ENCODE peak calls at places on chromosomes 6 and 20, in nine cellular contexts. C is choroid plexus epithelial cell; Q is OCI-LY7; P is effector memory CD4-positive, alpha-beta T cell; X is A549; F is mammary epithelial cell; D is H1; N is heart right ventricle; I is CD8-positive, alpha-beta T cell. R is an unnamed sample.
A peak's percentile ranks its signal among the peaks of the same experiment; 100 is the strongest.

GRCh38 chr6:111353914-111354464 is 129.0 kb downstream of the REV3L start:
- DNase-seq in C (peak; percentile 26), Q (no peak), P (no peak), X (no peak), F (no peak), D (no peak), N (no peak), I (no peak), R (no peak)

GRCh38 chr20:52190437-52191131 is 995 bp downstream of the ZFP64 start:
- DNase-seq in C (peak; percentile 40), Q (peak; percentile 60), P (no peak), X (peak; percentile 46), F (peak; percentile 51), D (no peak), N (peak; percentile 13), I (peak; percentile 4), R (no peak)

GRCh38 chr6:25279748-25280616 is 808 bp downstream of the CARMIL1 start:
- DNase-seq in C (no peak), Q (peak; percentile 39), P (no peak), X (peak; percentile 44), F (peak; percentile 46), D (peak; percentile 49), N (peak; percentile 13), I (no peak), R (no peak)

GRCh38 chr6:155832596-155832995 is 377.0 kb upstream of the NOX3 start:
- DNase-seq in C (peak; percentile 76), Q (peak; percentile 12), P (no peak), X (peak; percentile 31), F (peak; percentile 3), D (peak; percentile 10), N (no peak), I (no peak), R (no peak)

GRCh38 chr20:60011512-60012507 is 53.6 kb downstream of the CDH26 start:
- DNase-seq in C (no peak), Q (no peak), P (no peak), X (no peak), F (no peak), D (no peak), N (no peak), I (no peak), R (no peak)

GRCh38 chr6:1630212-1630770 is 20.6 kb downstream of the FOXC1 start:
- DNase-seq in C (no peak), Q (no peak), P (no peak), X (no peak), F (no peak), D (no peak), N (no peak), I (no peak), R (no peak)

GRCh38 chr20:56689852-56690485 is 60.9 kb downstream of the TFAP2C start:
- DNase-seq in C (peak; percentile 33), Q (peak; percentile 76), P (no peak), X (no peak), F (peak; percentile 53), D (no peak), N (no peak), I (no peak), R (no peak)

GRCh38 chr6:24982231-24982630 is 46.5 kb upstream of the RIPOR2 start:
- DNase-seq in C (peak; percentile 25), Q (no peak), P (no peak), X (no peak), F (peak; percentile 32), D (no peak), N (no peak), I (no peak), R (no peak)

GRCh38 chr6:136846046-136846445 is 23.7 kb downstream of the PEX7 start:
- DNase-seq in C (peak; percentile 88), Q (peak; percentile 60), P (peak; percentile 16), X (peak; percentile 56), F (peak; percentile 29), D (no peak), N (peak; percentile 18), I (no peak), R (peak; percentile 32)

GRCh38 chr6:27630727-27631613 is 158.1 kb upstream of the ZNF184 start:
- DNase-seq in C (peak; percentile 73), Q (no peak), P (no peak), X (peak; percentile 88), F (peak; percentile 79), D (peak; percentile 82), N (no peak), I (no peak), R (no peak)

GRCh38 chr20:25586877-25587276 is 1.5 kb upstream of the NINL start:
- DNase-seq in C (no peak), Q (no peak), P (no peak), X (peak; percentile 26), F (no peak), D (no peak), N (no peak), I (no peak), R (no peak)

GRCh38 chr20:25580711-25581110 is 4.6 kb downstream of the NINL start:
- DNase-seq in C (peak; percentile 62), Q (no peak), P (no peak), X (no peak), F (peak; percentile 41), D (no peak), N (no peak), I (no peak), R (no peak)

GRCh38 chr20:25587536-25587935 is 2.2 kb upstream of the NINL start:
- DNase-seq in C (no peak), Q (no peak), P (no peak), X (no peak), F (no peak), D (no peak), N (no peak), I (no peak), R (no peak)

GRCh38 chr20:25588491-25588890 is 3.2 kb upstream of the NINL start:
- DNase-seq in C (no peak), Q (no peak), P (no peak), X (no peak), F (no peak), D (no peak), N (no peak), I (no peak), R (no peak)

DNA sequence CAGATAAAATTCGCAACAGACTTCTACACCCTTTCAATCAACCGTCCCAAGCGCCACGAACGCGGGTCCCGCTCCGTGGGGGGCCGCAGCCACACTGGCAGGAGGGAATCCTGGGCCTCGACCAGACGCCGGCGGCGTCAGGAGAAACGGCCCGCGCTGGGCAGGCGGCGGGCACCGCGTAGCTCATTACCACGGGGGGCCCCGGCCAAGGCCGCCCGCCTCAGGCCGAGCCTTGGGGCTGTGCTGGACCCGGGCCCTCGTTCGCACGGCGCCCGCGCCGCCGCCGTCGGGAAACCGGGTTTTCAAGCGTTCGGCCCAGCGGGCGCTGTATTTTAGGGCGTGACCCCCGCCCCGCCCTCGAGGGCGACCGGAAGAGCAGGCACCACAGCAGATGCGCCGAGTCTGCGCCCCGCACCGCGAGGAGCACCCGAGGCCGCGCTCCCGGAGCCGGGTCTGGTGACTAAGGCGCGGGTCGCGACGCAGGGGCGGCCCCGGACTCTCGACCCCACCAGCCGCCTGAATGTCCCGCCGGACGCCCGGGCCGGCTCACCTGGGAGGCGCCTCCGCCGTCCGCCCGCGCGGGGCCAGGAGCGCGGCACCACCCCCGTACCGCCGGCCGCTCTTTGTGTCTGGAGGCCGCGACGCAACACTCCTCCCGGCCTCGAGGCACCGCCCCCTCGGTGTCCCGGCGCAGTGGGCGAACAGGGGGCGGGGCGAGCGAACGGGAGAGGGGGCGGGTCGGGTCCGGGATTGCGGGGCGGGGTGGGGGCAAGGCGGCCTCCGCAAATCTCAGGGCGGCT is at the start of gene NINL:
- DNase-seq in C (peak; percentile 65), Q (no peak), P (peak; percentile 9), X (peak; percentile 85), F (peak; percentile 41), D (peak; percentile 47), N (peak; percentile 48), I (peak; percentile 13), R (no peak)
- H3K4me3 ChIP-seq in C (peak within 1 kb of the TSS; percentile 73), Q (no peak within 1 kb of the TSS), P (peak within 1 kb of the TSS; percentile 59), X (peak within 1 kb of the TSS; percentile 71), F (peak within 1 kb of the TSS; percentile 70), D (peak within 1 kb of the TSS; percentile 72), N (peak within 1 kb of the TSS; percentile 61), I (peak within 1 kb of the TSS; percentile 50), R (peak within 1 kb of the TSS; percentile 47)

GRCh38 chr20:34312544-34313217 is 9.5 kb upstream of the AHCY start:
- DNase-seq in C (peak; percentile 89), Q (peak; percentile 93), P (peak; percentile 74), X (peak; percentile 90), F (peak; percentile 77), D (peak; percentile 87), N (peak; percentile 86), I (peak; percentile 78), R (peak; percentile 50)
- H3K4me3 ChIP-seq in C (peak overlapping the region; percentile 46), Q (no peak overlapping the region), P (no peak overlapping the region), X (peak overlapping the region; percentile 38), F (no peak overlapping the region), D (peak overlapping the region; percentile 67), N (no peak overlapping the region), I (no peak overlapping the region), R (peak overlapping the region; percentile 21)

GRCh38 chr6:14639983-14640599 is 522.5 kb downstream of the CD83 start:
- DNase-seq in C (no peak), Q (no peak), P (no peak), X (no peak), F (no peak), D (no peak), N (no peak), I (no peak), R (no peak)

GRCh38 chr6:14640631-14641030 is 523.1 kb downstream of the CD83 start:
- DNase-seq in C (no peak), Q (no peak), P (no peak), X (no peak), F (no peak), D (no peak), N (no peak), I (no peak), R (no peak)

GRCh38 chr6:14638562-14638931 is 521.0 kb downstream of the CD83 start:
- DNase-seq in C (no peak), Q (no peak), P (no peak), X (no peak), F (no peak), D (no peak), N (no peak), I (no peak), R (no peak)

GRCh38 chr6:14641401-14641800 is 523.8 kb downstream of the CD83 start:
- DNase-seq in C (no peak), Q (no peak), P (no peak), X (no peak), F (no peak), D (no peak), N (no peak), I (no peak), R (no peak)

GRCh38 chr6:14638932-14639875 is 521.6 kb downstream of the CD83 start:
- DNase-seq in C (peak; percentile 39), Q (peak; percentile 71), P (no peak), X (no peak), F (no peak), D (no peak), N (peak; percentile 79), I (no peak), R (no peak)
- H3K4me3 ChIP-seq in C (no peak overlapping the region), Q (peak overlapping the region; percentile 26), P (no peak overlapping the region), X (no peak overlapping the region), F (no peak overlapping the region), D (peak overlapping the region; percentile 16), N (peak overlapping the region; percentile 10), I (no peak overlapping the region), R (no peak overlapping the region)

DNA sequence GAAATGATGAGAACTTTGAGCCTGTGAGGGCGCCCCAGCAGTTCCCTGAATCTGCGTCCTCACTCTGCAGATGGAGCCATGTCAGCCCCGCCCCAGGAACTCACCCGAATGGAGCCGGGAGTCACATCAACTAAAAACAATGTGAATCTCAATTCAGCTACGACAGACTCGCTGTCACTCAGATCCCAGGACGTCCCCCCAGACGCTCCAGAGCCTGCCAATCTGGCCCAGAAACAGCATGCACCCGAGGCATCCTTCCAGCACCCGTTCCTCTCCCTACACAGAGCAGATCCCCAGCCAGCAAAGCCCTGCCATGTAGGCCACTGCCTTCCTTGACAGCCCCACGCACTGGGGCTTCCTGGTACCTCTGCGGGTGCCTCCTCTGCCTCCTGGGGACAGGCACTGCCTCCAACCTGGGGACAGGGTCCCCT is 248.0 kb downstream of the TTLL2 start:
- DNase-seq in C (no peak), Q (no peak), P (no peak), X (no peak), F (no peak), D (no peak), N (no peak), I (no peak), R (no peak)
- H3K4me3 ChIP-seq in C (no peak overlapping the region), Q (no peak overlapping the region), P (no peak overlapping the region), X (no peak overlapping the region), F (no peak overlapping the region), D (no peak overlapping the region), N (no peak overlapping the region), I (no peak overlapping the region), R (no peak overlapping the region)